ENCODE peak calls at places on chromosomes 11 and 22, in five cellular contexts. K is NCI-H1105 treated with DMSO at 0.1 percent for 48 hours, G is AG04450, D is A549, F is Kasumi-1. U is an unnamed sample.

GRCh38 chr11:91104237-91104636 is 881.4 kb upstream of the CHORDC1 start:
- DNase-seq in K (no peak), G (peak; percentile 29), D (peak; percentile 7), F (no peak), U (no peak)

GRCh38 chr11:111455291-111456085 is 56.7 kb downstream of the BTG4 start:
- DNase-seq in K (no peak), G (no peak), D (no peak), F (no peak), U (peak; percentile 58)

GRCh38 chr22:30873661-30874060 is 94.9 kb downstream of the MORC2 start:
- DNase-seq in K (no peak), G (no peak), D (no peak), F (no peak), U (no peak)

GRCh38 chr11:28140689-28141455 is 32.7 kb downstream of the METTL15 start:
- DNase-seq in K (no peak), G (no peak), D (no peak), F (no peak), U (no peak)

GRCh38 chr11:68213135-68213515 is at the start of gene KMT5B:
- DNase-seq in K (peak; percentile 47), G (peak; percentile 39), D (no peak), F (peak; percentile 20), U (no peak)

GRCh38 chr11:16784097-16784496 is 45.6 kb downstream of the C11orf58 start:
- DNase-seq in K (no peak), G (no peak), D (no peak), F (no peak), U (no peak)

GRCh38 chr22:23137468-23137867 is 4.3 kb downstream of the RSPH14 start:
- DNase-seq in K (no peak), G (no peak), D (no peak), F (no peak), U (no peak)

GRCh38 chr11:69842746-69843528 is 23.7 kb upstream of the FGF3 start:
- DNase-seq in K (no peak), G (no peak), D (no peak), F (no peak), U (no peak)

GRCh38 chr11:112584674-112585073 is 324.0 kb upstream of the PLET1 start:
- DNase-seq in K (no peak), G (no peak), D (no peak), F (no peak), U (peak; percentile 89)

GRCh38 chr11:79139900-79140299 is 300.9 kb downstream of the TENM4 start:
- DNase-seq in K (no peak), G (no peak), D (no peak), F (peak; percentile 5), U (no peak)

GRCh38 chr22:26524870-26525269 is 12.6 kb upstream of the TFIP11 start:
- DNase-seq in K (no peak), G (no peak), D (no peak), F (no peak), U (no peak)

GRCh38 chr11:95715777-95716241 is 73.8 kb downstream of the FAM76B start:
- DNase-seq in K (no peak), G (no peak), D (no peak), F (peak; percentile 89), U (no peak)

GRCh38 chr11:36564376-36565032 is 3.3 kb upstream of the RAG1 start:
- DNase-seq in K (peak; percentile 74), G (peak; percentile 11), D (peak; percentile 15), F (peak; percentile 71), U (peak; percentile 27)

GRCh38 chr11:46122955-46123354 is 1.7 kb upstream of the PHF21A start:
- DNase-seq in K (no peak), G (no peak), D (no peak), F (no peak), U (no peak)

GRCh38 chr22:18067548-18068341 is 10.0 kb upstream of the PEX26 start:
- DNase-seq in K (no peak), G (no peak), D (no peak), F (no peak), U (no peak)

GRCh38 chr11:128467610-128468041 is 119.7 kb downstream of the ETS1 start:
- DNase-seq in K (no peak), G (peak; percentile 92), D (peak; percentile 43), F (no peak), U (no peak)

GRCh38 chr11:70367071-70367470 is 31.3 kb upstream of the CTTN start:
- DNase-seq in K (no peak), G (peak; percentile 49), D (no peak), F (no peak), U (peak; percentile 22)

GRCh38 chr11:60370811-60371297 is 7.5 kb upstream of the MS4A7 start:
- DNase-seq in K (peak; percentile 95), G (no peak), D (no peak), F (no peak), U (peak; percentile 65)

GRCh38 chr11:119739975-119740374 is 11.0 kb upstream of the NECTIN1 start:
- DNase-seq in K (no peak), G (no peak), D (no peak), F (no peak), U (peak; percentile 88)

GRCh38 chr11:116984186-116984585 is 114.0 kb downstream of the SIK3 start:
- DNase-seq in K (no peak), G (no peak), D (no peak), F (no peak), U (no peak)

GRCh38 chr11:35237860-35238715 is 99.1 kb downstream of the CD44 start:
- DNase-seq in K (peak; percentile 76), G (no peak), D (no peak), F (peak; percentile 66), U (peak; percentile 64)

GRCh38 chr11:47714554-47715081 is 551 bp downstream of the AGBL2 start:
- DNase-seq in K (peak; percentile 59), G (no peak), D (no peak), F (peak; percentile 18), U (peak; percentile 61)